ENCODE peak calls at places on chromosomes 1 and 21, in six cellular contexts. H is IMR-90, F is H9, R is neuronal stem cell, I is H1, X is trophoblast cell. A is an unnamed sample.
A peak's percentile ranks its signal among the peaks of the same experiment; 100 is the strongest.

GRCh38 chr1:119929643-119930310 is 33.5 kb upstream of the ADAM30 start:
- DNase-seq in H (peak; percentile 8), F (no peak), R (no peak), I (no peak), X (no peak), A (no peak)

GRCh38 chr1:34176830-34177613 is at the start of gene C1orf94:
- DNase-seq in H (no peak), F (peak; percentile 59), R (no peak), I (no peak), X (no peak), A (no peak)

GRCh38 chr1:37393173-37393572 is 81.2 kb upstream of the ZC3H12A start:
- DNase-seq in H (no peak), F (no peak), R (no peak), I (no peak), X (no peak), A (no peak)

GRCh38 chr1:90074555-90075315 is 79.8 kb downstream of the ZNF326 start:
- DNase-seq in H (no peak), F (no peak), R (no peak), I (no peak), X (no peak), A (no peak)

GRCh38 chr1:79193211-79194079 is 186.9 kb upstream of the ADGRL4 start:
- DNase-seq in H (peak; percentile 74), F (peak; percentile 64), R (peak; percentile 9), I (peak; percentile 19), X (peak; percentile 48), A (peak; percentile 43)

GRCh38 chr1:27971674-27972073 is 11.9 kb downstream of the XKR8 start:
- DNase-seq in H (no peak), F (no peak), R (no peak), I (no peak), X (no peak), A (peak; percentile 22)

GRCh38 chr21:41901099-41901498 is 22.0 kb upstream of the PRDM15 start:
- DNase-seq in H (no peak), F (no peak), R (no peak), I (no peak), X (no peak), A (no peak)

GRCh38 chr1:188433428-188433827 is 1604.7 kb downstream of the PLA2G4A start:
- DNase-seq in H (peak; percentile 83), F (no peak), R (no peak), I (no peak), X (peak; percentile 0), A (peak; percentile 68)

GRCh38 chr1:64734289-64734652 is 10.6 kb upstream of the RAVER2 start:
- DNase-seq in H (no peak), F (no peak), R (no peak), I (no peak), X (no peak), A (no peak)

GRCh38 chr1:117708323-117709288 is 102.8 kb downstream of the TENT5C start:
- DNase-seq in H (no peak), F (peak; percentile 51), R (no peak), I (no peak), X (no peak), A (no peak)

GRCh38 chr1:38013027-38013588 is 574 bp downstream of the UTP11 start:
- DNase-seq in H (peak; percentile 88), F (no peak), R (no peak), I (no peak), X (peak; percentile 29), A (peak; percentile 98)

GRCh38 chr1:23613191-23614126 is 54.2 kb upstream of the ID3 start:
- DNase-seq in H (no peak), F (no peak), R (no peak), I (no peak), X (no peak), A (no peak)

GRCh38 chr1:183191833-183192232 is 5.8 kb downstream of the LAMC2 start:
- DNase-seq in H (peak; percentile 95), F (no peak), R (no peak), I (no peak), X (no peak), A (peak; percentile 69)

GRCh38 chr1:201385299-201385891 is 7.9 kb upstream of the TNNT2 start:
- DNase-seq in H (peak; percentile 19), F (peak; percentile 84), R (no peak), I (peak; percentile 38), X (peak; percentile 68), A (peak; percentile 33)

GRCh38 chr1:89125571-89126233 is at the start of gene GBP2:
- DNase-seq in H (peak; percentile 85), F (no peak), R (no peak), I (no peak), X (peak; percentile 25), A (peak; percentile 94)

GRCh38 chr1:170765712-170766330 is 101.9 kb downstream of the PRRX1 start:
- DNase-seq in H (peak; percentile 64), F (no peak), R (no peak), I (no peak), X (no peak), A (peak; percentile 23)

GRCh38 chr1:54805466-54805865 is 4.3 kb upstream of the TTC22 start:
- DNase-seq in H (no peak), F (no peak), R (no peak), I (no peak), X (no peak), A (no peak)

DNA sequence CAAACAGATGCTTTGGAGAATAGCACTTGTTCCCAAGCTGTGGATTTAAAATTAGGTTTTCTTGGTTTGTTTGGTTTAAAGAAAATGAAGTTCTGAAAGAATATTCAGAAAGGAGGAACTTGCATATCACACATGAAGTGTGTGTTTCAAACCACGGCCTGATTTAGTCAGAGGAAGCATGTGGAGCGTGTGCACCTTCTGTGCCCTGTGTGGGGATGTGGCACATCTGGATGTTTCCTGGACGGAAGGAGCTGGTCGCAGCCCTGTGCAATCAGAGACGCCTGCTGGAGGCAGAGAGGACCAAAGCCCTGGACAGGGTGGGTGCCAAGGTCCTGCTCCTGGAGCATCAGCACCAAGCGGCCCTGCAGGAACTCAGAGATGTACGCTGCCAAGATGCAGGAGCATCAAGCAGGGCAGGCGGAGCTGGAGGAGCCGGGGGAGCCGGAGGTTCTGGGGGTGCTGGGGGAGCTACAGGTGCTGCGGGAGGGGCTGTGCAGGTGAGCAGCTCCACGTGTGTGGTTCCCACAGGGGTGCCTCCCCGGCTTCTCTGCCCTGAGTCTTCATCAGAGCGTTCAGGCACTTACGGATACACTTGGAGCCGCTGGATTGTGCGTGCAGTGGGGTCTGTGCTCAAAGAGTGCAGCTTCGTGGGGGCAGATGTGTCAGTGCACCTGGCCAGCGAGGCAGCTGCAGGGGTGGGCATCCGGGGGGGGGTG is 45.7 kb downstream of the PCNT start:
- DNase-seq in H (no peak), F (no peak), R (no peak), I (no peak), X (no peak), A (no peak)
- H2AFZ ChIP-seq in H (no peak overlapping the region), F (no peak overlapping the region), R (no peak overlapping the region), I (no peak overlapping the region), X (no peak overlapping the region), A (no peak overlapping the region)

GRCh38 chr1:150629115-150629928 is at the start of gene ENSA:
- DNase-seq in H (peak; percentile 100), F (peak; percentile 99), R (peak; percentile 99), I (peak; percentile 96), X (peak; percentile 99), A (peak; percentile 100)
- H3K23ac ChIP-seq in H (peak within 1 kb of the TSS; percentile 94), F (no peak within 1 kb of the TSS), R (peak within 1 kb of the TSS; percentile 96), I (no peak within 1 kb of the TSS), X (no peak within 1 kb of the TSS), A (no peak within 1 kb of the TSS)

GRCh38 chr21:46323227-46323709 is 402 bp downstream of the C21orf58 start:
- DNase-seq in H (no peak), F (no peak), R (no peak), I (no peak), X (no peak), A (peak; percentile 47)
- H4K8ac ChIP-seq in H (peak overlapping the region; percentile 78), F (no peak overlapping the region), R (no peak overlapping the region), I (peak overlapping the region; percentile 94), X (peak overlapping the region; percentile 85), A (no peak overlapping the region)

GRCh38 chr1:245389878-245390277 is 235.1 kb downstream of the KIF26B start:
- DNase-seq in H (no peak), F (no peak), R (no peak), I (no peak), X (no peak), A (no peak)

GRCh38 chr1:245396615-245397014 is 241.8 kb downstream of the KIF26B start:
- DNase-seq in H (no peak), F (no peak), R (no peak), I (no peak), X (no peak), A (no peak)

GRCh38 chr1:245398180-245398579 is 243.4 kb downstream of the KIF26B start:
- DNase-seq in H (no peak), F (no peak), R (no peak), I (no peak), X (no peak), A (no peak)

GRCh38 chr1:245390975-245391374 is 236.2 kb downstream of the KIF26B start:
- DNase-seq in H (no peak), F (no peak), R (no peak), I (no peak), X (no peak), A (no peak)

DNA sequence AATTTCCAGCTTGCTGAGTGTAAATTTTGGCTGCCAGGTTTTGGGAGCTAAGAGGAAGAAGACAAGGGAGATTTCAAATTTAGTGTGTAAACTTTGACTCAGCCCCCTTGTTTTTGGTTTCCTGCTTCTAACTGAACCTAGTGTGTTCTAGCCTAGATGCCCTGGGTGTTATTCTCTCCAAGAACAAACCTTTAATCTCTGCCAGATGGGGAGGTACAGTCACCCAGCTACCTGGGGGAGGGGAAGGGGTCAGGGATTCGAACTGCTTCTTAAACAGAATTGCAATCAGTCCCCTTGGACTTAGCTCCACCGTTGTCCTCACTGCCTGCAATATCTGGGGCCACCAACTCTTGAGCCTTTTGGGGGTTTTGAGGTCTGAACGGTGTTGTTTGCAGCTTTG is 238.9 kb downstream of the KIF26B start:
- DNase-seq in H (no peak), F (no peak), R (no peak), I (no peak), X (no peak), A (no peak)
- H2AFZ ChIP-seq in H (no peak overlapping the region), F (peak overlapping the region; percentile 3), R (no peak overlapping the region), I (peak overlapping the region; percentile 72), X (no peak overlapping the region), A (no peak overlapping the region)

GRCh38 chr1:51663721-51664120 is 46.8 kb downstream of the OSBPL9 start:
- DNase-seq in H (no peak), F (no peak), R (no peak), I (no peak), X (no peak), A (no peak)

GRCh38 chr1:51661081-51661518 is 44.2 kb downstream of the OSBPL9 start:
- DNase-seq in H (peak; percentile 96), F (no peak), R (no peak), I (no peak), X (peak; percentile 10), A (peak; percentile 91)

GRCh38 chr1:51664412-51665240 is 47.7 kb downstream of the OSBPL9 start:
- DNase-seq in H (peak; percentile 73), F (no peak), R (no peak), I (no peak), X (no peak), A (peak; percentile 84)

GRCh38 chr1:51663105-51663504 is 46.2 kb downstream of the OSBPL9 start:
- DNase-seq in H (peak; percentile 50), F (no peak), R (no peak), I (no peak), X (no peak), A (no peak)

GRCh38 chr1:51660570-51660969 is 43.7 kb downstream of the OSBPL9 start:
- DNase-seq in H (no peak), F (no peak), R (no peak), I (no peak), X (no peak), A (no peak)
- H3K23ac ChIP-seq in H (peak overlapping the region; percentile 20), F (no peak overlapping the region), R (no peak overlapping the region), I (no peak overlapping the region), X (no peak overlapping the region), A (no peak overlapping the region)